ENCODE peak calls at places on chromosomes 16 and 17, in nine cellular contexts. N is endodermal cell, K is progenitor cell of endocrine pancreas, B is A549, E is lung, T is uterus, J is left ventricle myocardium inferior, V is fibroblast of mammary gland, W is brain microvascular endothelial cell. A is an unnamed sample.

GRCh38 chr17:7856081-7856791 is 1.1 kb downstream of the NAA38 start:
- DNase-seq in K (no peak), N (peak), J (peak), V (peak), E (no peak), T (peak), B (no peak), W (no peak), A (peak)

GRCh38 chr16:58413359-58413758 is 21.1 kb downstream of the GINS3 start:
- DNase-seq in B (no peak), K (no peak), N (no peak), T (no peak), V (peak), E (no peak), W (no peak), J (no peak), A (no peak)

GRCh38 chr16:24036614-24037013 is 200.8 kb downstream of the PRKCB start:
- DNase-seq in N (peak), V (peak), E (peak), T (peak), W (peak), J (no peak), K (peak), B (peak), A (peak)

GRCh38 chr16:30351586-30352419 is 3.3 kb downstream of the CD2BP2 start:
- DNase-seq in V (peak), W (peak), E (peak), T (peak), K (no peak), J (peak), N (no peak), B (peak), A (no peak)

GRCh38 chr17:3583456-3583855 is 25.8 kb downstream of the TRPV1 start:
- DNase-seq in N (peak), B (no peak), K (no peak), W (no peak), J (no peak), E (no peak), T (no peak), V (no peak), A (no peak)

GRCh38 chr17:11094377-11094776 is 146.6 kb upstream of the SHISA6 start:
- DNase-seq in B (no peak), J (no peak), V (no peak), N (no peak), T (no peak), W (no peak), E (no peak), K (no peak), A (no peak)

GRCh38 chr17:155576-155975 is 18.2 kb downstream of the SCGB1C2 start:
- DNase-seq in W (no peak), J (no peak), V (no peak), T (no peak), N (no peak), E (no peak), B (no peak), K (no peak), A (no peak)

GRCh38 chr17:64095144-64095882 is 34.6 kb downstream of the ERN1 start:
- DNase-seq in K (no peak), J (no peak), V (no peak), N (no peak), B (no peak), T (no peak), W (no peak), E (peak), A (no peak)

GRCh38 chr17:79224476-79224875 is 149.9 kb downstream of the ENGASE start:
- DNase-seq in V (no peak), B (no peak), N (no peak), T (no peak), W (no peak), K (no peak), E (no peak), J (no peak), A (no peak)

GRCh38 chr16:51321251-51321650 is 170.2 kb upstream of the SALL1 start:
- DNase-seq in W (no peak), E (no peak), N (no peak), B (no peak), T (no peak), V (no peak), K (no peak), J (no peak), A (no peak)

GRCh38 chr17:57962441-57963148 is 7.4 kb upstream of the CUEDC1 start:
- DNase-seq in V (no peak), E (no peak), W (no peak), K (no peak), T (no peak), J (no peak), N (peak), B (no peak), A (no peak)

GRCh38 chr16:19681637-19682036 is 36.4 kb downstream of the KNOP1 start:
- DNase-seq in W (no peak), T (no peak), V (no peak), E (no peak), B (no peak), N (no peak), J (no peak), K (no peak), A (no peak)

GRCh38 chr16:19678804-19679203 is 39.2 kb downstream of the KNOP1 start:
- DNase-seq in E (no peak), N (no peak), J (no peak), W (no peak), K (no peak), T (no peak), V (no peak), B (no peak), A (no peak)

GRCh38 chr16:19677403-19677802 is 40.6 kb downstream of the KNOP1 start:
- DNase-seq in W (no peak), J (peak), E (no peak), T (no peak), V (no peak), B (no peak), K (no peak), N (no peak), A (no peak)

GRCh38 chr16:19683453-19684236 is 34.4 kb downstream of the KNOP1 start:
- DNase-seq in V (no peak), E (no peak), B (no peak), W (no peak), T (no peak), J (no peak), K (no peak), N (no peak), A (no peak)

DNA sequence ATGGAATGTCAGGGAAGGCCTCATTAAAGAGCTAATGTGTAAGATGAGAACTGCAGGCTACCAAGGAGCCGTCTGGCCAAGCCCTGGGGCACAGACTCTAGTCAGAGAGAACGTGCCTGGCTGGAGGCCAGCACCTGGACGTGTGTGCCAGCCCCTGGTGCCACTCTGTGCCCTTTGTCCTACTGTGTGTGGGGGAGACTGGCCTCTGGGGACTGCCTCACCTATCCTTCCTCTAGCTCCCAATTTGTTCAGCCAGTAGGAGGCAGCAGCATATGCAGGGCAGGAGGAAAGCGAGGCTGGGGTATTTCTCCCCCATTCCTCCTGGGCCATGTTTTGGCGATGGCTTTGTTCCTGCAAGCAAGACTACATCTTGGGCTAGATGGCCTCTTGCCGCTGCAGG is 37.1 kb downstream of the KNOP1 start:
- DNase-seq in K (no peak), T (no peak), J (no peak), B (no peak), E (no peak), W (no peak), V (no peak), N (peak), A (no peak)
- TF ChIP-seq CTCF in K (no peak), T (no peak), J (peak), B (no peak), E (no peak), W (peak), V (peak), N (peak), A (no peak)

GRCh38 chr16:71666928-71667707 is 41.1 kb downstream of the MARVELD3 start:
- DNase-seq in N (no peak), B (peak), K (no peak), J (no peak), T (no peak), E (no peak), V (no peak), W (no peak), A (no peak)

GRCh38 chr16:71672125-71672524 is 46.1 kb downstream of the MARVELD3 start:
- DNase-seq in V (no peak), E (no peak), T (no peak), N (no peak), J (no peak), B (no peak), K (no peak), W (no peak), A (no peak)

GRCh38 chr16:71670537-71670936 is 44.6 kb downstream of the MARVELD3 start:
- DNase-seq in B (no peak), N (no peak), W (no peak), V (no peak), E (no peak), T (no peak), K (no peak), J (no peak), A (no peak)

GRCh38 chr16:71671165-71671564 is 45.2 kb downstream of the MARVELD3 start:
- DNase-seq in E (no peak), T (no peak), K (no peak), V (no peak), B (no peak), W (no peak), J (no peak), N (no peak), A (no peak)

GRCh38 chr16:71669926-71670536 is 44.0 kb downstream of the MARVELD3 start:
- DNase-seq in B (peak), N (no peak), J (no peak), T (no peak), V (no peak), E (no peak), W (no peak), K (no peak), A (no peak)
- TF ChIP-seq CTCF in B (no peak), N (no peak), J (no peak), T (no peak), V (no peak), E (no peak), W (peak), K (no peak), A (no peak)

GRCh38 chr16:55370762-55371482 is 46.9 kb downstream of the IRX6 start:
- DNase-seq in B (peak), K (peak), W (peak), J (peak), E (peak), N (peak), V (peak), T (no peak), A (peak)
- TF ChIP-seq CTCF in B (peak), K (peak), W (peak), J (peak), E (peak), N (peak), V (peak), T (peak), A (no peak)

DNA sequence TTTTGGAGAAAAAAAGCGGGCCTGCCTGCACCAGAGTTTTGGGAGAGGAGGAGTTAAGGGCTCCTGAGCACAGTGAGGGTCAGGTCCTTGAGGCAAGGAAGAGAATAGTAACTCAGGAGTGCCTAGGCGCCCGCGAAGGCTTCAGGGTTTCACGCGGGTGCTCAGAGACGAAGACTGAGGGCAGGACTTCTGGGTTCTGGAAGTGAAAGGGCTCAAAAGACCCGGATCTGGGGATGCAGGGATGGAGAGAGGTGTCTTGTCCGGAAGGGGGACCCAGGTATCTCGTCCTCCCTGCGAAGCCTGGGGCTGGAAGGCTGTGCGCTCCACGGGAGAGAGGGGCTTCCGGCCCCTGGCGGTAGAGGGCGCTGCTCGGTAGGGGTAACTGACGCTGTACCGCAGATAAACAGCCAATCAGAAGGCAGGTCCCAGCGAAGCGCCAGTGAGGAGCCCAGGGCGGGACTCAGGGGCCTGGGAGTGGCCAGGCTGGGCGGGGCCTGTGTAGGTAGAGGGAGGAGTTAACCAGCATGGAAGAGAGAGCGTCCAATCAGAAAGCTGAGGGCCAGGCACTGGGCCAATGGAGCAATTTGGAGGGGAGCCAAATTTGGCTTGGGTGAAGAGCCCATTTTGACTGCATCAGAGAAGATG is 729 bp downstream of the TGFB1I1 start:
- DNase-seq in B (peak), W (peak), V (peak), K (no peak), E (peak), N (peak), T (peak), J (peak), A (peak)
- TF ChIP-seq CTCF in B (peak), W (peak), V (peak), K (peak), E (peak), N (peak), T (peak), J (peak), A (peak)

DNA sequence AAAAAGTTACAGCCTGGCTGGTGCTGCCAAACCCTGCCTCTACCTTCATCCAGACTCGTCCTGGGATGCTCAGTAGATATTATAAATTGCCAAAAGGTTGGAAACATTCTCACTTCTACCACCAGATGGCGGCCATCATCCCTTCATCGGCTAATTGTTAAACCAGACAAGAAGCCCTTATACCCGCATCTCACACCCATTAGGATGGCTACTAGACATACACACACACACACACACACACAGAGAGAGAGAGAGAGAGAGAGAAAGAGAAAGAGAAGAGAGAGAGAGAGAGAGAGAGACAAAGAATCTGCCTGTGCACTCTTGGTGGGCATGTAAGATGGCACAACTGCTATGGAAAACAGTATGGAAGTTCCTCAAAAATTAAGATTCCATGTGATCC is 15.0 kb upstream of the SCIMP start:
- DNase-seq in N (peak), K (peak), W (peak), V (peak), E (peak), T (peak), J (no peak), B (peak), A (peak)
- TF ChIP-seq CTCF in N (peak), K (peak), W (peak), V (peak), E (peak), T (peak), J (peak), B (peak), A (peak)

GRCh38 chr17:82872591-82873520 is 33.0 kb upstream of the ZNF750 start:
- DNase-seq in W (no peak), J (no peak), E (no peak), N (no peak), B (no peak), V (no peak), K (no peak), T (no peak), A (no peak)

GRCh38 chr17:82871776-82872561 is 32.1 kb upstream of the ZNF750 start:
- DNase-seq in J (no peak), E (no peak), N (no peak), T (no peak), K (no peak), V (no peak), W (no peak), B (no peak), A (no peak)

GRCh38 chr17:82870091-82870491 is 30.3 kb upstream of the ZNF750 start:
- DNase-seq in V (no peak), T (no peak), E (no peak), N (no peak), B (no peak), J (no peak), W (no peak), K (no peak), A (no peak)

GRCh38 chr17:82870541-82870940 is 30.7 kb upstream of the ZNF750 start:
- DNase-seq in E (no peak), W (no peak), B (no peak), J (no peak), K (no peak), T (no peak), V (no peak), N (no peak), A (no peak)

DNA sequence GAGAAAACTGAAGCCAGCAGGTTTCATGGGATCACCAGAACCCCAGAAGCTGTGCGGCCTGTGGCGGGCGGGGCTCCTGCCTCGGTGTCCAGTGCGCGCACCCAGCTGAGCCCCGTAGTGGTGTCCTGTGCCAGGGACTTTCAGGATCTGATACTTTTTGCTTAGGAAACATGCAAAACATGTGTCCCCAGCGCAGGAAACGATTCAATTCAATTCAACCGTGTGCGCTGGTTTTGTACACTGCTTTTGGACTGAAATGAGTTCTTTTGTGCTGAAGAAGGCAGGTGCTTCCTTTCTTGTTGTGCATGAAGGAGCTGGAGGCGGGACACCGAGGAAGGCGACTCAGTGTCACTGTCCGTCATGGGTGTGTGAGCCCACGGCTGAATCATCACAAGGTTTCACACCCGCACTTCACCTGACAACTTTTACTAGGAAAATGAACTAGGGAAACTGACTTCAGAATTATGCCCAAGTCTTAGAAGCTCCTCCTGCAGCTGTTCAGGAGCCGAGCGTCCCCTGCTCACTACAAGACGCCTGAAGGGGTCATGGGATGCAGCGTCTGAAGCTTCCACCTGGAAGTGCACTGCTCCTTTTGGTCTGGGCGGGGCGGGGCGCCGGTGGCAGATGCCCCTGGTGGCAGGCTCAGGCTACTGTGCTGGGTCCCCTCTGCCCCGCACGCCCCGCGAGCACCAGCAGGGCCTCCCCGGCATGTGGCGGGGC is 31.4 kb upstream of the ZNF750 start:
- DNase-seq in W (no peak), B (no peak), J (no peak), N (no peak), K (no peak), V (no peak), T (no peak), E (no peak), A (peak)
- TF ChIP-seq CTCF in W (no peak), B (no peak), J (no peak), N (peak), K (no peak), V (no peak), T (no peak), E (no peak), A (no peak)

GRCh38 chr17:42337442-42337841 is 49.1 kb downstream of the STAT5A start:
- DNase-seq in T (no peak), J (no peak), W (peak), N (no peak), V (peak), K (no peak), B (no peak), E (no peak), A (peak)
- TF ChIP-seq CTCF in T (no peak), J (no peak), W (no peak), N (no peak), V (no peak), K (no peak), B (no peak), E (no peak), A (no peak)

GRCh38 chr16:48494742-48495141 is 109.5 kb upstream of the SIAH1 start:
- DNase-seq in B (no peak), J (no peak), E (no peak), W (no peak), V (no peak), T (no peak), N (no peak), K (no peak), A (no peak)

GRCh38 chr16:48489376-48489775 is 104.2 kb upstream of the SIAH1 start:
- DNase-seq in N (no peak), W (no peak), B (no peak), K (no peak), E (no peak), V (no peak), J (no peak), T (no peak), A (no peak)

GRCh38 chr16:48495303-48495702 is 110.1 kb upstream of the SIAH1 start:
- DNase-seq in V (no peak), W (no peak), N (no peak), J (no peak), E (no peak), T (no peak), B (no peak), K (no peak), A (no peak)

GRCh38 chr16:48491517-48491916 is 106.3 kb upstream of the SIAH1 start:
- DNase-seq in J (no peak), T (no peak), N (no peak), V (peak), K (no peak), E (no peak), W (no peak), B (no peak), A (no peak)

DNA sequence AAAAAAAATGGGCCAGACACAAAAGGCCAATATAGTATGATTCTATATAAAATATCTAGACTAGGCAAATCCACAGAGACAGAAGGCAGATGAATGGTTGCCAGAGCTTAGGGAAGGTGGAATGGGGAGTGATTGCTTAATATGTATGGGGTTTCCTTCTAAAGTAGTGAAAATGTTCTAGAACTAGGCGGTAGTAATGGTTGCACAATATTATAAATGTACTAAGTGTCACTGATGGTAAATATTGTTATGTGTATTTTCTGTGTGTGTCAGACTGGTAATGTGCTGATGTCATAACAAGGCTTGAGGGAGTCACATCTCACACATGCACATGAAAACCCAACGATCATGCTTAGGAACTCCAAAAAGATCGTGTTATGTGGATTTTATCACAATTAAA is 106.9 kb upstream of the SIAH1 start:
- DNase-seq in T (peak), W (no peak), V (peak), E (no peak), B (no peak), J (no peak), N (no peak), K (no peak), A (no peak)
- TF ChIP-seq CTCF in T (no peak), W (no peak), V (no peak), E (no peak), B (no peak), J (no peak), N (no peak), K (no peak), A (no peak)

GRCh38 chr16:77683845-77684526 is 38.3 kb upstream of the NUDT7 start:
- DNase-seq in J (no peak), B (no peak), T (no peak), V (no peak), N (no peak), K (no peak), W (no peak), E (no peak), A (no peak)

GRCh38 chr16:77690416-77690815 is 31.9 kb upstream of the NUDT7 start:
- DNase-seq in V (no peak), E (no peak), B (peak), J (no peak), N (no peak), K (no peak), W (no peak), T (no peak), A (no peak)

GRCh38 chr16:77686385-77686784 is 35.9 kb upstream of the NUDT7 start:
- DNase-seq in V (no peak), B (no peak), N (no peak), K (no peak), J (no peak), T (no peak), E (no peak), W (no peak), A (no peak)

GRCh38 chr16:77692612-77693011 is 29.7 kb upstream of the NUDT7 start:
- DNase-seq in V (no peak), B (no peak), T (no peak), K (no peak), W (no peak), J (no peak), N (no peak), E (no peak), A (no peak)

GRCh38 chr16:77689971-77690370 is 32.3 kb upstream of the NUDT7 start:
- DNase-seq in N (no peak), K (no peak), B (no peak), T (no peak), V (no peak), E (no peak), J (no peak), W (no peak), A (no peak)
- TF ChIP-seq CTCF in N (no peak), K (no peak), B (no peak), T (no peak), V (no peak), E (no peak), J (no peak), W (no peak), A (no peak)

A was measured in activated CD8-positive, alpha-beta T cell treated with anti-CD3 and anti-CD28 coated beads for 36 hours.